ENCODE peak calls at places on chromosomes 2 and 18, in four cellular contexts. B, C, N and L are unnamed samples.

GRCh38 chr2:42163444-42164045 is 5.6 kb upstream of the EML4 start:
- DNase-seq in B (no peak), C (no peak), N (no peak), L (no peak)

GRCh38 chr2:24021122-24021998 is 11.5 kb downstream of the MFSD2B start:
- DNase-seq in B (no peak), C (no peak), N (no peak), L (peak; percentile 60)

GRCh38 chr18:11902522-11903292 is 5.4 kb downstream of the MPPE1 start:
- DNase-seq in B (no peak), C (no peak), N (no peak), L (no peak)

GRCh38 chr2:150234787-150235512 is 252.5 kb downstream of the RND3 start:
- DNase-seq in B (no peak), C (no peak), N (no peak), L (no peak)

GRCh38 chr2:29015701-29016470 is 34.8 kb downstream of the TOGARAM2 start:
- DNase-seq in B (peak; percentile 52), C (no peak), N (no peak), L (no peak)

GRCh38 chr2:133711226-133711625 is 143.0 kb upstream of the NCKAP5 start:
- DNase-seq in B (no peak), C (no peak), N (no peak), L (peak; percentile 51)

GRCh38 chr2:173708757-173709156 is 256.4 kb downstream of the SP3 start:
- DNase-seq in B (no peak), C (no peak), N (no peak), L (no peak)

GRCh38 chr2:73821669-73822068 is 7.1 kb upstream of the STAMBP start:
- DNase-seq in B (no peak), C (no peak), N (no peak), L (no peak)

GRCh38 chr18:59219672-59220163 is at the start of gene GRP:
- DNase-seq in B (no peak), C (no peak), N (no peak), L (no peak)

GRCh38 chr2:101430161-101430560 is 42.9 kb upstream of the CREG2 start:
- DNase-seq in B (no peak), C (no peak), N (no peak), L (no peak)

GRCh38 chr2:109372171-109372568 is 241.6 kb downstream of the SEPTIN10 start:
- DNase-seq in B (no peak), C (no peak), N (no peak), L (no peak)

GRCh38 chr2:233353769-233354499 is at the start of gene DGKD:
- DNase-seq in B (peak; percentile 71), C (no peak), N (peak; percentile 77), L (peak; percentile 64)

GRCh38 chr2:219643788-219644398 is 16.5 kb downstream of the SLC4A3 start:
- DNase-seq in B (peak; percentile 72), C (no peak), N (no peak), L (no peak)

GRCh38 chr2:70671059-70671685 is 96.8 kb downstream of the ADD2 start:
- DNase-seq in B (no peak), C (no peak), N (no peak), L (no peak)

GRCh38 chr2:133643822-133644221 is 75.6 kb upstream of the NCKAP5 start:
- DNase-seq in B (no peak), C (no peak), N (no peak), L (no peak)

GRCh38 chr2:214066847-214067246 is 344.0 kb upstream of the VWC2L start:
- DNase-seq in B (no peak), C (no peak), N (no peak), L (no peak)

GRCh38 chr2:125858366-125858765 is 797.6 kb upstream of the GYPC start:
- DNase-seq in B (no peak), C (no peak), N (no peak), L (no peak)

GRCh38 chr2:70381235-70381634 is 79.4 kb upstream of the FAM136A start:
- DNase-seq in B (no peak), C (no peak), N (no peak), L (no peak)